ENCODE peak calls at places on chromosomes 6 and 20, in four cellular contexts. D is K562, Y is A549, T is HepG2. F is an unnamed sample.

GRCh38 chr20:61534346-61534745 is 282.3 kb downstream of the CDH4 start:
- DNase-seq in D (no peak), Y (no peak), T (no peak), F (no peak)

GRCh38 chr6:168035098-168035660 is 37.7 kb downstream of the KIF25 start:
- DNase-seq in T (no peak), Y (peak; percentile 41), D (peak; percentile 40), F (peak; percentile 78)

GRCh38 chr20:57199656-57200405 is 66.6 kb downstream of the BMP7 start:
- DNase-seq in Y (no peak), D (no peak), T (no peak), F (no peak)

GRCh38 chr6:118746100-118746874 is 94.9 kb upstream of the CEP85L start:
- DNase-seq in D (peak; percentile 39), T (no peak), Y (no peak), F (no peak)

GRCh38 chr6:93677297-93677965 is 258.1 kb upstream of the EPHA7 start:
- DNase-seq in Y (no peak), D (no peak), T (no peak), F (no peak)

GRCh38 chr6:45428734-45429133 is 51.0 kb upstream of the SUPT3H start:
- DNase-seq in Y (no peak), T (no peak), D (no peak), F (no peak)

GRCh38 chr20:38152175-38153010 is 12.7 kb downstream of the TGM2 start:
- DNase-seq in Y (peak; percentile 72), T (peak; percentile 44), D (no peak), F (peak; percentile 73)

GRCh38 chr20:48877299-48877698 is 44.2 kb upstream of the ARFGEF2 start:
- DNase-seq in T (no peak), Y (no peak), D (no peak), F (no peak)

GRCh38 chr6:21402368-21402767 is 191.2 kb upstream of the SOX4 start:
- DNase-seq in T (no peak), D (no peak), Y (no peak), F (peak; percentile 27)

GRCh38 chr6:111713196-111713705 is 107.6 kb upstream of the TRAF3IP2 start:
- DNase-seq in D (no peak), T (no peak), Y (no peak), F (no peak)

GRCh38 chr6:43268782-43269272 is 25.5 kb downstream of the TTBK1 start:
- DNase-seq in Y (no peak), T (no peak), D (no peak), F (no peak)

GRCh38 chr6:43271103-43271815 is 26.8 kb upstream of the SLC22A7 start:
- DNase-seq in D (no peak), Y (no peak), T (no peak), F (no peak)

GRCh38 chr6:43268348-43268685 is 25.0 kb downstream of the TTBK1 start:
- DNase-seq in D (no peak), Y (no peak), T (no peak), F (no peak)

GRCh38 chr6:43267619-43268347 is 24.5 kb downstream of the TTBK1 start:
- DNase-seq in T (peak; percentile 99), Y (no peak), D (peak; percentile 78), F (no peak)

DNA sequence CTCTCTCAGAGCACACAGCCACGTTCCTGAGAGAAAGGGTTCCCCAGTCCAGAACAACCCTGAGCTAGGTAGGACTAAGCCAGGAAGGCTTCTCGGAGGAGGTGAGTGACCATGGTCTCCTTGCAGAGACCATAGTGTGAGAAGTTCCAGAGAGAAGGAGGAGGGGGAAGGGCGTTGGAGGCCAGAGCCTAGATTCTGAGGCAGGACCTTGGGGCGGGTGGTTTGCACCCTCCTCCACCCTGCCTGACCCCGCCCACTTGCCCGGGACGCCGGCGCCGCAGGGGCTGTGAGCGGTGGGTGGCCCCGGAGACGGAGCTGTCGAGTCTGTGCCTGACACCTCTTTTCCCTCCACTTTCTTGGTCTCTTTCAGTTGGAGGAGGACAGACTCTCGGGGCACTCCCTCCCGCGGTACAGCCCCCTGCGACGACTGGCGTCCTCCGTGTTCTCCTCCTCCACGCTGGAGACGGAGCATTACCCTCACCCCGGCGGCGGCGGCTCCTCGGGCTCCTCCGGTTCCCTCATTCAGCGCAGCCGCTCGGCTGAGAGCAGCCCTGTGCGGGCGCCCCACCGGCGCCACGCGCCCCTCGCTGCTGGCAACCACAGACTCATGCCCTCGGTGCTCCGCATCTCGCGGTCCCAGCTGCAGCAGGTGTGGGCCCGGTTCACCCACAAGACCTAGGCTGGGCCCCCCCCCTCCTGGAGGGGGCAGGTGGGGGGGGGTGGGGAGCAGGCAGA is 26.2 kb downstream of the TTBK1 start:
- DNase-seq in Y (no peak), D (peak; percentile 66), T (no peak), F (no peak)
- TF ChIP-seq MAZ in Y (no peak), D (peak; percentile 18), T (no peak), F (no peak)

DNA sequence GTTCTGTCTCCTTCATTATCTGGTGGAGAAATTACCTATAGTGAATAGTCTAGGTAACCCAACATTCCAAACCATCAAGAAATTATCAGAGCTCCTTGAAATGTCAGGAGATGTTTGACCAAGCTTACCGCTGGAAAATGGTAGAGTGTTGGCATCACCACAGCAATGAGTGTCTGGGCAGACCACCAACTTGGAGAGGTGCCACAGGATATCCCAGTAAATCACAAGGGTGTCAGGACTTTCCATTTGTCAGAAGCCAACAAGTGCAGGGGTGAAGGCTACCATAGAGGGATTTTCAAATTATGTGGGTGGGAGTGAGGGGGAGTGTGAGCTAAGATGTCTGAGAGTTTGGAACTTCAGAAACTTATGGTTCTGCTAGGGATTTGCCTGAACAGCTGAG is 73.2 kb downstream of the VGLL2 start:
- DNase-seq in T (no peak), D (no peak), Y (no peak), F (no peak)
- TF ChIP-seq MAZ in T (no peak), D (no peak), Y (no peak), F (no peak)

GRCh38 chr20:50298554-50299324 is 108.1 kb downstream of the CEBPB start:
- DNase-seq in D (peak; percentile 83), Y (no peak), T (no peak), F (no peak)

GRCh38 chr20:50302463-50303041 is 111.9 kb downstream of the CEBPB start:
- DNase-seq in D (no peak), Y (no peak), T (no peak), F (peak; percentile 59)

GRCh38 chr20:50301712-50302111 is 111.1 kb downstream of the CEBPB start:
- DNase-seq in D (no peak), T (no peak), Y (no peak), F (no peak)

GRCh38 chr20:50299325-50299629 is 108.6 kb downstream of the CEBPB start:
- DNase-seq in T (no peak), Y (no peak), D (no peak), F (no peak)

GRCh38 chr20:50301165-50301564 is 110.5 kb downstream of the CEBPB start:
- DNase-seq in Y (no peak), D (no peak), T (no peak), F (no peak)
- TF ChIP-seq MAZ in Y (no peak), D (no peak), T (no peak), F (no peak)

GRCh38 chr6:47785187-47785586 is 3.4 kb downstream of the OPN5 start:
- DNase-seq in T (no peak), Y (no peak), D (no peak), F (no peak)

GRCh38 chr6:47781732-47782131 is at the start of gene OPN5:
- DNase-seq in D (no peak), T (no peak), Y (no peak), F (no peak)

DNA sequence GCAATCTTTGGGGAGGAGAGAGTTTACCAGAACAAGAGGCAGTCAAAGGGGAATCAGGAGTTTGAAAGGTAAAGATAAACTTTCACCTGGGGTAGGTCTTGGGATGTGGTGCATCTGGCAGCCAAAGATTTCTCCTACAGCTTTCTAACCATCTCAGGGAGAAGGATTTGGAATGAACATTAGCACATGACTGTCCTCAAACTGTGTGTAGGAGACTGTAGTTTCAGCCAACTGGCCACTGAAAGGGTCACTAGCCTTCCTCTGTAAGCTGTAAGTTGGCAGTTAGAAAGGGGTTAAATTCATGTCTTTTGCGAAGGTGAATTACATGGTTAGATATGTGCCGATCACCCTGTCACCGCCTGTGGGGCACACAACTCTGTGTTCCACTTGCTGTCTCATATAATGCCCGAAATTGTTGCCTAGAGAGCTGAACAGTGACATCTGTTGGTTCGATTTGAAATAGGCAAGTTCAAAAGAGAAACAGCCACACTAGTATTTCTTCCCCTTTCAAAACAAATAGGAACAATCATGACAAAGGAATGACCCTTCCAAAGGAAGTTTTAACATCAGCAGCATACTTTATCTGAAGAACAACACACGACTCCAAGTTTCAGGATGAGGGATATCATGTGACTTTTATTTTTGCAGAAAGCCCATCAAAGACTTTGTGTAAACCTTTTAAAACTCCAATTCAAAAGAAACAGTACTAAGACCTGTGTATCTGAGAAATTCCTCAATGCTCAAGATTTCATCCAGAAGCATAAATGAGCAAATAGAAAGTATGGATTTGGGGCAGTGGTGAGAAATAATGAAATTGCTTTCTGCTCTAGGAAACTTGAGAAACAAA is 1.1 kb upstream of the OPN5 start:
- DNase-seq in T (peak; percentile 62), D (peak; percentile 56), Y (peak; percentile 33), F (peak; percentile 73)
- TF ChIP-seq MAZ in T (no peak), D (no peak), Y (no peak), F (no peak)

GRCh38 chr6:36930483-36930882 is 24.1 kb upstream of the PI16 start:
- DNase-seq in Y (no peak), D (no peak), T (no peak), F (no peak)

GRCh38 chr6:36936824-36937223 is 17.7 kb upstream of the PI16 start:
- DNase-seq in T (no peak), Y (no peak), D (peak; percentile 38), F (no peak)

GRCh38 chr6:36934868-36935267 is 19.7 kb upstream of the PI16 start:
- DNase-seq in T (no peak), D (no peak), Y (no peak), F (no peak)

GRCh38 chr6:36929607-36930006 is 24.9 kb upstream of the PI16 start:
- DNase-seq in T (no peak), D (no peak), Y (no peak), F (peak; percentile 82)

DNA sequence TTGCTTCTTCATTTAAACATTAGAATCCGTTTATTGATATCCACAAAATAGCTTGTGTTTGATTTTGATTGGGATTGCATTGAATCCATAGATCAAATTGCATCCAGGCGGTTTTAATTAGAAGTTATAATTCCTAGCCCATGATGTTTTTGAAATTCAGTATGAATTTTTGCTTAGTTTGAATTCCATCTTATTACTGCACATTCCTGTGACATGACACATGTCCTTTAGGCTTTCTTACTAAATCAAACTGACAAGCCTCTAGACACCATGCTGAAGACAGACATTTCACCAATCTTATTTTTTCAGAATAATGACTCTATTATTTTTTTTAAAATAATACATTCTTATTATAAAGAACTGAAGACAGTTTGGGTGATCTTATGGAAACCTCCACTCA is 21.4 kb upstream of the PI16 start:
- DNase-seq in Y (no peak), T (no peak), D (no peak), F (peak; percentile 72)
- TF ChIP-seq MAZ in Y (no peak), T (no peak), D (no peak), F (no peak)

GRCh38 chr6:82097676-82098075 is 149.9 kb downstream of the IBTK start:
- DNase-seq in D (no peak), T (peak; percentile 30), Y (no peak), F (no peak)
- TF ChIP-seq MAZ in D (no peak), T (no peak), Y (no peak), F (no peak)

F was measured in IMR-90.